ENCODE peak calls at places on chromosomes 2 and 18, in seven cellular contexts. One of them, this sample, is unnamed.

GRCh38 chr2:170307988-170308387 is 130.0 kb downstream of the MYO3B start:
- DNase-seq in tibial artery: no peak
- DNase-seq in AG09319: no peak
- DNase-seq in MM.1S: no peak
- DNase-seq in GM10248: no peak
- DNase-seq in endodermal cell: no peak
- DNase-seq in IMR-90: no peak
- DNase-seq in this sample: no peak

GRCh38 chr2:15673919-15674636 is 82.4 kb downstream of the DDX1 start:
- DNase-seq in tibial artery: no peak
- DNase-seq in AG09319: no peak
- DNase-seq in MM.1S: no peak
- DNase-seq in GM10248: no peak
- DNase-seq in endodermal cell: peak
- DNase-seq in IMR-90: peak
- DNase-seq in this sample: no peak

GRCh38 chr18:63043516-63043915 is 276.1 kb downstream of the BCL2 start:
- DNase-seq in tibial artery: no peak
- DNase-seq in AG09319: no peak
- DNase-seq in MM.1S: no peak
- DNase-seq in GM10248: no peak
- DNase-seq in endodermal cell: no peak
- DNase-seq in IMR-90: peak
- DNase-seq in this sample: no peak

GRCh38 chr2:47783491-47784330 is 766 bp downstream of the MSH6 start:
- DNase-seq in tibial artery: peak
- DNase-seq in AG09319: no peak
- DNase-seq in MM.1S: peak
- DNase-seq in GM10248: peak
- DNase-seq in endodermal cell: peak
- DNase-seq in IMR-90: peak
- DNase-seq in this sample: peak

GRCh38 chr2:111975053-111975552 is 76.7 kb downstream of the MERTK start:
- DNase-seq in tibial artery: peak
- DNase-seq in AG09319: peak
- DNase-seq in MM.1S: no peak
- DNase-seq in GM10248: no peak
- DNase-seq in endodermal cell: no peak
- DNase-seq in IMR-90: peak
- DNase-seq in this sample: peak

GRCh38 chr2:45223531-45223930 is 214.3 kb upstream of the SIX2 start:
- DNase-seq in tibial artery: no peak
- DNase-seq in AG09319: no peak
- DNase-seq in MM.1S: no peak
- DNase-seq in GM10248: no peak
- DNase-seq in endodermal cell: peak
- DNase-seq in IMR-90: no peak
- DNase-seq in this sample: no peak

GRCh38 chr2:44542520-44542919 is 180.8 kb downstream of the CAMKMT start:
- DNase-seq in tibial artery: no peak
- DNase-seq in AG09319: no peak
- DNase-seq in MM.1S: no peak
- DNase-seq in GM10248: no peak
- DNase-seq in endodermal cell: no peak
- DNase-seq in IMR-90: no peak
- DNase-seq in this sample: no peak

GRCh38 chr18:62282188-62282629 is 42.9 kb upstream of the TNFRSF11A start:
- DNase-seq in tibial artery: no peak
- DNase-seq in AG09319: peak
- DNase-seq in MM.1S: no peak
- DNase-seq in GM10248: no peak
- DNase-seq in endodermal cell: no peak
- DNase-seq in IMR-90: peak
- DNase-seq in this sample: no peak

GRCh38 chr2:5766621-5767020 is 74.4 kb downstream of the SOX11 start:
- DNase-seq in tibial artery: no peak
- DNase-seq in AG09319: no peak
- DNase-seq in MM.1S: no peak
- DNase-seq in GM10248: no peak
- DNase-seq in endodermal cell: no peak
- DNase-seq in IMR-90: peak
- DNase-seq in this sample: no peak

GRCh38 chr2:230669386-230669935 is 43.2 kb upstream of the CAB39 start:
- DNase-seq in tibial artery: no peak
- DNase-seq in AG09319: no peak
- DNase-seq in MM.1S: no peak
- DNase-seq in GM10248: no peak
- DNase-seq in endodermal cell: peak
- DNase-seq in IMR-90: no peak
- DNase-seq in this sample: no peak

GRCh38 chr2:168851674-168852320 is 38.4 kb downstream of the SPC25 start:
- DNase-seq in tibial artery: no peak
- DNase-seq in AG09319: peak
- DNase-seq in MM.1S: no peak
- DNase-seq in GM10248: no peak
- DNase-seq in endodermal cell: no peak
- DNase-seq in IMR-90: peak
- DNase-seq in this sample: no peak

GRCh38 chr2:234669001-234669400 is 172.1 kb upstream of the ARL4C start:
- DNase-seq in tibial artery: no peak
- DNase-seq in AG09319: no peak
- DNase-seq in MM.1S: no peak
- DNase-seq in GM10248: no peak
- DNase-seq in endodermal cell: peak
- DNase-seq in IMR-90: no peak
- DNase-seq in this sample: peak

GRCh38 chr2:23595601-23596251 is 210.7 kb downstream of the KLHL29 start:
- DNase-seq in tibial artery: no peak
- DNase-seq in AG09319: no peak
- DNase-seq in MM.1S: no peak
- DNase-seq in GM10248: no peak
- DNase-seq in endodermal cell: no peak
- DNase-seq in IMR-90: peak
- DNase-seq in this sample: no peak

GRCh38 chr2:70835643-70836042 is at the start of gene CD207:
- DNase-seq in tibial artery: no peak
- DNase-seq in AG09319: no peak
- DNase-seq in MM.1S: no peak
- DNase-seq in GM10248: no peak
- DNase-seq in endodermal cell: no peak
- DNase-seq in IMR-90: no peak
- DNase-seq in this sample: no peak

GRCh38 chr2:202178342-202178958 is 59.9 kb downstream of the SUMO1 start:
- DNase-seq in tibial artery: peak
- DNase-seq in AG09319: peak
- DNase-seq in MM.1S: peak
- DNase-seq in GM10248: peak
- DNase-seq in endodermal cell: peak
- DNase-seq in IMR-90: peak
- DNase-seq in this sample: no peak

DNA sequence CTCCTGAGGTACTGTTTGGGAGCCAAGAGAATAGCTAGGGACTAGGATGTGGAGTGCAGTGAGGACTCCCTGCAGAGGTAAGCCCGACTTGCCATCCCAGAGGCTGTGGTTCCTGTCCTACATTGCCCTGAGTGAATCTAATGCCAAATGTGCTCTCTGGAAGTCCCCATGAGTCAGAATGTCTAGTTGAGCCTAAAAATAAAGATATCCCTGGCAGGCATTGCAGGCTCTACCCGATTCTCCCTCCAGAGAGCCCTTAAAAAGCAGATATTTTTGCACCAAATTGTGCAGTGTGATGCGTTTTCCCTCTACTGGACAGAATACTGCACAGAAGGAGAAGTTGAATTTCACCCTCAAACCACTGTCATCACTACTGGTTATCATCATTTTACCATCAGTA is 98.1 kb downstream of the MARCHF4 start:
- DNase-seq in tibial artery: no peak
- DNase-seq in AG09319: no peak
- DNase-seq in MM.1S: no peak
- DNase-seq in GM10248: no peak
- DNase-seq in endodermal cell: no peak
- DNase-seq in IMR-90: peak
- DNase-seq in this sample: no peak
- TF ChIP-seq CTCF in tibial artery: no peak
- TF ChIP-seq CTCF in AG09319: peak
- TF ChIP-seq CTCF in MM.1S: no peak
- TF ChIP-seq CTCF in GM10248: peak
- TF ChIP-seq CTCF in endodermal cell: no peak
- TF ChIP-seq CTCF in IMR-90: no peak
- TF ChIP-seq CTCF in this sample: no peak

GRCh38 chr2:6865346-6866238 is at the start of gene CMPK2:
- DNase-seq in tibial artery: peak
- DNase-seq in AG09319: no peak
- DNase-seq in MM.1S: peak
- DNase-seq in GM10248: peak
- DNase-seq in endodermal cell: peak
- DNase-seq in IMR-90: peak
- DNase-seq in this sample: no peak
- TF ChIP-seq CTCF in tibial artery: no peak
- TF ChIP-seq CTCF in AG09319: no peak
- TF ChIP-seq CTCF in MM.1S: no peak
- TF ChIP-seq CTCF in GM10248: no peak
- TF ChIP-seq CTCF in endodermal cell: peak
- TF ChIP-seq CTCF in IMR-90: no peak
- TF ChIP-seq CTCF in this sample: peak

DNA sequence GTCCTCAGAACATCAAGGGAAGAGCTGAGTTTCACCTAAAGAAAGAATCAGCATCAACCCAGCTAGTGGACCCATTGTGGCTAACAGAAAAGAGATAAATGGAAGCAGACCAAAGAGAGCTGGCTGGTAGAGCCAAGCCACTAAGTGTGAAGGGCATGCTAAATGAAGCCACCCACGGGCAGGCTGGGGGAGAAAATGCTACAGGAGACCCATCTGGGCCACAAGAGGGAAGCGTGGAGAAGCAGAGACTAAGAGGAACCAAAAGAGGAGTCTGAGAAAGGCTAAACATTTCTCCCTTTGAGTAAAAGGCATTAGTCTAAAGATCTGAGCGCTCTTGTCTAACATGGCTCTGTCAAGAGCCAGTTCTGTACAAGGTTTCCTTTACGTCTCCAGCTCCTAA is 15.8 kb downstream of the CWC22 start:
- DNase-seq in tibial artery: no peak
- DNase-seq in AG09319: no peak
- DNase-seq in MM.1S: no peak
- DNase-seq in GM10248: no peak
- DNase-seq in endodermal cell: peak
- DNase-seq in IMR-90: no peak
- DNase-seq in this sample: no peak
- TF ChIP-seq CTCF in tibial artery: no peak
- TF ChIP-seq CTCF in AG09319: peak
- TF ChIP-seq CTCF in MM.1S: peak
- TF ChIP-seq CTCF in GM10248: peak
- TF ChIP-seq CTCF in endodermal cell: peak
- TF ChIP-seq CTCF in IMR-90: peak
- TF ChIP-seq CTCF in this sample: peak

GRCh38 chr2:217752714-217753459 is 249.9 kb downstream of the TNS1 start:
- DNase-seq in tibial artery: no peak
- DNase-seq in AG09319: no peak
- DNase-seq in MM.1S: no peak
- DNase-seq in GM10248: no peak
- DNase-seq in endodermal cell: peak
- DNase-seq in IMR-90: no peak
- DNase-seq in this sample: no peak

GRCh38 chr2:217751192-217751591 is 251.6 kb downstream of the TNS1 start:
- DNase-seq in tibial artery: no peak
- DNase-seq in AG09319: no peak
- DNase-seq in MM.1S: no peak
- DNase-seq in GM10248: no peak
- DNase-seq in endodermal cell: peak
- DNase-seq in IMR-90: no peak
- DNase-seq in this sample: peak

GRCh38 chr2:217746741-217747287 is 256.0 kb downstream of the TNS1 start:
- DNase-seq in tibial artery: no peak
- DNase-seq in AG09319: no peak
- DNase-seq in MM.1S: no peak
- DNase-seq in GM10248: no peak
- DNase-seq in endodermal cell: peak
- DNase-seq in IMR-90: peak
- DNase-seq in this sample: peak

GRCh38 chr2:217751952-217752351 is 250.8 kb downstream of the TNS1 start:
- DNase-seq in tibial artery: no peak
- DNase-seq in AG09319: no peak
- DNase-seq in MM.1S: no peak
- DNase-seq in GM10248: no peak
- DNase-seq in endodermal cell: peak
- DNase-seq in IMR-90: no peak
- DNase-seq in this sample: no peak

GRCh38 chr2:217749009-217749408 is 253.8 kb downstream of the TNS1 start:
- DNase-seq in tibial artery: no peak
- DNase-seq in AG09319: no peak
- DNase-seq in MM.1S: no peak
- DNase-seq in GM10248: no peak
- DNase-seq in endodermal cell: peak
- DNase-seq in IMR-90: no peak
- DNase-seq in this sample: peak
- TF ChIP-seq CTCF in tibial artery: no peak
- TF ChIP-seq CTCF in AG09319: no peak
- TF ChIP-seq CTCF in MM.1S: no peak
- TF ChIP-seq CTCF in GM10248: no peak
- TF ChIP-seq CTCF in endodermal cell: no peak
- TF ChIP-seq CTCF in IMR-90: no peak
- TF ChIP-seq CTCF in this sample: no peak

GRCh38 chr2:58376592-58376991 is 135.5 kb upstream of the FANCL start:
- DNase-seq in tibial artery: no peak
- DNase-seq in AG09319: no peak
- DNase-seq in MM.1S: no peak
- DNase-seq in GM10248: no peak
- DNase-seq in endodermal cell: no peak
- DNase-seq in IMR-90: peak
- DNase-seq in this sample: no peak
- TF ChIP-seq CTCF in tibial artery: no peak
- TF ChIP-seq CTCF in AG09319: no peak
- TF ChIP-seq CTCF in MM.1S: no peak
- TF ChIP-seq CTCF in GM10248: no peak
- TF ChIP-seq CTCF in endodermal cell: no peak
- TF ChIP-seq CTCF in IMR-90: no peak
- TF ChIP-seq CTCF in this sample: no peak